ENCODE peak calls at places on chromosomes 1 and 21, in four cellular contexts. L, G, H and O are unnamed samples.

GRCh38 chr21:30257773-30258172 is 25.0 kb downstream of the KRTAP24-1 start:
- DNase-seq in H (no peak), G (peak), L (no peak), O (peak)

GRCh38 chr21:26554365-26554764 is 18.7 kb downstream of the CYYR1 start:
- DNase-seq in G (no peak), L (no peak), H (no peak), O (no peak)

GRCh38 chr1:47669081-47669585 is 231.3 kb downstream of the FOXD2 start:
- DNase-seq in H (no peak), G (no peak), L (no peak), O (no peak)

GRCh38 chr1:65170511-65171142 is 22.6 kb downstream of the AK4 start:
- DNase-seq in H (peak), L (peak), G (peak), O (peak)

GRCh38 chr1:59142663-59143487 is 154.0 kb upstream of the FGGY start:
- DNase-seq in G (peak), H (no peak), L (no peak), O (peak)

GRCh38 chr21:45178072-45178608 is 103.8 kb downstream of the ADARB1 start:
- DNase-seq in G (no peak), L (no peak), H (no peak), O (no peak)

GRCh38 chr1:162502928-162503327 is 5.3 kb downstream of the UHMK1 start:
- DNase-seq in H (no peak), G (no peak), L (no peak), O (peak)

GRCh38 chr1:39816431-39817090 is 27.9 kb upstream of the BMP8B start:
- DNase-seq in L (peak), G (peak), H (peak), O (peak)

GRCh38 chr1:41274827-41275519 is 32.9 kb upstream of the SCMH1 start:
- DNase-seq in G (peak), H (no peak), L (no peak), O (peak)

GRCh38 chr1:147414505-147415163 is 126.7 kb upstream of the BCL9 start:
- DNase-seq in L (no peak), H (no peak), G (no peak), O (no peak)

GRCh38 chr1:11012260-11013159 is at the start of gene TARDBP:
- DNase-seq in G (peak), H (peak), L (peak), O (peak)

GRCh38 chr1:226657788-226658537 is 81.1 kb downstream of the ITPKB start:
- DNase-seq in L (no peak), G (no peak), H (no peak), O (no peak)

GRCh38 chr21:44962481-44962966 is 22.7 kb downstream of the SLX9 start:
- DNase-seq in G (no peak), H (no peak), L (no peak), O (peak)

GRCh38 chr1:155913969-155914757 is 3.0 kb upstream of the RIT1 start:
- DNase-seq in H (no peak), G (no peak), L (no peak), O (peak)

GRCh38 chr1:155910621-155911121 is 478 bp downstream of the RIT1 start:
- DNase-seq in L (no peak), H (no peak), G (peak), O (peak)

GRCh38 chr1:155912056-155912536 is 947 bp upstream of the RIT1 start:
- DNase-seq in H (no peak), L (no peak), G (no peak), O (no peak)

GRCh38 chr1:155909894-155910293 is 1.3 kb downstream of the RIT1 start:
- DNase-seq in G (peak), H (no peak), L (no peak), O (peak)

GRCh38 chr1:155911156-155912055 is at the start of gene RIT1:
- DNase-seq in H (peak), L (peak), G (peak), O (peak)
- TF ChIP-seq CTCF in H (peak), L (no peak), G (no peak), O (no peak)

GRCh38 chr1:2187619-2188018 is 7.0 kb downstream of the FAAP20 start:
- DNase-seq in H (no peak), L (peak), G (no peak), O (no peak)

GRCh38 chr1:2188336-2188735 is 6.2 kb downstream of the FAAP20 start:
- DNase-seq in L (no peak), H (no peak), G (no peak), O (no peak)

GRCh38 chr1:2192031-2192995 is 2.3 kb downstream of the FAAP20 start:
- DNase-seq in G (no peak), L (no peak), H (no peak), O (peak)

GRCh38 chr1:2189459-2190425 is 4.8 kb downstream of the FAAP20 start:
- DNase-seq in H (peak), G (peak), L (peak), O (peak)

GRCh38 chr1:2190491-2190976 is 4.0 kb downstream of the FAAP20 start:
- DNase-seq in L (no peak), H (no peak), G (no peak), O (peak)
- H3K4me3 ChIP-seq in L (peak), H (peak), G (peak), O (peak)

GRCh38 chr21:33308586-33309490 is 15.9 kb upstream of the IFNAR1 start:
- DNase-seq in G (peak), L (peak), H (no peak), O (peak)
- TF ChIP-seq CTCF in G (no peak), L (no peak), H (no peak), O (no peak)

GRCh38 chr1:200040516-200041138 is 13.1 kb downstream of the NR5A2 start:
- DNase-seq in L (peak), H (no peak), G (no peak), O (no peak)
- H3K4me3 ChIP-seq in L (no peak), H (peak), G (no peak), O (no peak)

GRCh38 chr1:219317762-219318353 is 144.2 kb downstream of the LYPLAL1 start:
- DNase-seq in H (no peak), G (peak), L (no peak), O (no peak)
- TF ChIP-seq CTCF in H (no peak), G (peak), L (no peak), O (no peak)

GRCh38 chr1:202709276-202710041 is 795 bp downstream of the SYT2 start:
- DNase-seq in L (no peak), H (no peak), G (peak), O (no peak)
- H3K4me3 ChIP-seq in L (no peak), H (peak), G (no peak), O (no peak)

GRCh38 chr1:192609110-192610079 is 26.6 kb upstream of the RGS13 start:
- DNase-seq in L (peak), G (peak), H (peak), O (no peak)

GRCh38 chr1:192615055-192615454 is 20.9 kb upstream of the RGS13 start:
- DNase-seq in H (no peak), L (no peak), G (no peak), O (no peak)

GRCh38 chr1:192607836-192608235 is 28.1 kb upstream of the RGS13 start:
- DNase-seq in G (no peak), H (no peak), L (no peak), O (no peak)

GRCh38 chr1:192608671-192609070 is 27.3 kb upstream of the RGS13 start:
- DNase-seq in G (no peak), L (no peak), H (no peak), O (no peak)

GRCh38 chr1:192610114-192610958 is 25.6 kb upstream of the RGS13 start:
- DNase-seq in G (peak), H (no peak), L (no peak), O (peak)
- TF ChIP-seq CTCF in G (peak), H (peak), L (peak), O (peak)

GRCh38 chr1:9651220-9651564 is 339 bp upstream of the PIK3CD start:
- DNase-seq in G (no peak), H (no peak), L (no peak), O (no peak)
- H3K4me3 ChIP-seq in G (peak), H (peak), L (no peak), O (no peak)

GRCh38 chr1:214823311-214824117 is 220.5 kb downstream of the CENPF start:
- DNase-seq in L (no peak), H (no peak), G (peak), O (no peak)
- TF ChIP-seq CTCF in L (no peak), H (no peak), G (peak), O (no peak)